ENCODE peak calls at places on chromosomes 2 and 18, in six cellular contexts. R is HCT116, K is GM23248, Y is Karpas-422, D is SK-N-SH, L is MM.1S. E is an unnamed sample.

GRCh38 chr2:138500592-138501426 is 761 bp upstream of the SPOPL start:
- DNase-seq in R (no peak), D (peak; percentile 36), K (no peak), Y (peak; percentile 46), L (peak; percentile 31), E (no peak)

GRCh38 chr2:75555701-75556100 is 5.0 kb downstream of the EVA1A start:
- DNase-seq in D (no peak), K (no peak), L (no peak), Y (no peak), R (no peak), E (no peak)

GRCh38 chr2:43458002-43458628 is 137.7 kb downstream of the THADA start:
- DNase-seq in D (no peak), Y (no peak), L (no peak), R (no peak), K (peak; percentile 88), E (peak; percentile 72)

GRCh38 chr18:23882616-23883276 is 131.8 kb upstream of the TTC39C start:
- DNase-seq in Y (no peak), L (no peak), K (no peak), R (no peak), D (no peak), E (no peak)

GRCh38 chr2:30656079-30656478 is 151.2 kb downstream of the CAPN13 start:
- DNase-seq in K (peak; percentile 43), Y (no peak), L (no peak), D (no peak), R (no peak), E (no peak)

GRCh38 chr2:42105330-42106256 is 57.8 kb downstream of the PKDCC start:
- DNase-seq in D (no peak), Y (no peak), K (no peak), L (peak; percentile 90), R (no peak), E (no peak)

GRCh38 chr18:49167084-49167483 is 216.3 kb upstream of the SMAD7 start:
- DNase-seq in R (no peak), L (no peak), Y (no peak), D (no peak), K (no peak), E (no peak)

GRCh38 chr18:74818776-74819175 is 221.1 kb downstream of the ZNF407 start:
- DNase-seq in Y (no peak), K (no peak), D (no peak), L (no peak), R (no peak), E (no peak)

GRCh38 chr2:181070119-181070833 is 89.9 kb downstream of the UBE2E3 start:
- DNase-seq in R (peak; percentile 36), Y (no peak), L (no peak), K (peak; percentile 69), D (no peak), E (peak; percentile 69)

GRCh38 chr2:47208852-47209606 is 53.9 kb upstream of the STPG4 start:
- DNase-seq in R (no peak), Y (no peak), K (peak; percentile 5), L (no peak), D (no peak), E (peak; percentile 67)

GRCh38 chr2:23518481-23519333 is 133.7 kb downstream of the KLHL29 start:
- DNase-seq in R (no peak), L (no peak), Y (no peak), D (no peak), K (no peak), E (no peak)

GRCh38 chr2:168639024-168639423 is 163.4 kb upstream of the NOSTRIN start:
- DNase-seq in L (no peak), K (no peak), Y (no peak), D (no peak), R (no peak), E (no peak)

GRCh38 chr2:228181098-228182019 is at the start of gene SPHKAP:
- DNase-seq in K (peak; percentile 26), L (no peak), D (peak; percentile 15), Y (no peak), R (no peak), E (no peak)

GRCh38 chr18:31399336-31400032 is 22.9 kb downstream of the DSG4 start:
- DNase-seq in Y (no peak), L (no peak), D (no peak), K (no peak), R (peak; percentile 83), E (peak; percentile 65)

GRCh38 chr2:239884051-239884405 is 141.1 kb downstream of the NDUFA10 start:
- DNase-seq in K (no peak), R (no peak), D (no peak), Y (peak; percentile 29), L (no peak), E (no peak)

DNA sequence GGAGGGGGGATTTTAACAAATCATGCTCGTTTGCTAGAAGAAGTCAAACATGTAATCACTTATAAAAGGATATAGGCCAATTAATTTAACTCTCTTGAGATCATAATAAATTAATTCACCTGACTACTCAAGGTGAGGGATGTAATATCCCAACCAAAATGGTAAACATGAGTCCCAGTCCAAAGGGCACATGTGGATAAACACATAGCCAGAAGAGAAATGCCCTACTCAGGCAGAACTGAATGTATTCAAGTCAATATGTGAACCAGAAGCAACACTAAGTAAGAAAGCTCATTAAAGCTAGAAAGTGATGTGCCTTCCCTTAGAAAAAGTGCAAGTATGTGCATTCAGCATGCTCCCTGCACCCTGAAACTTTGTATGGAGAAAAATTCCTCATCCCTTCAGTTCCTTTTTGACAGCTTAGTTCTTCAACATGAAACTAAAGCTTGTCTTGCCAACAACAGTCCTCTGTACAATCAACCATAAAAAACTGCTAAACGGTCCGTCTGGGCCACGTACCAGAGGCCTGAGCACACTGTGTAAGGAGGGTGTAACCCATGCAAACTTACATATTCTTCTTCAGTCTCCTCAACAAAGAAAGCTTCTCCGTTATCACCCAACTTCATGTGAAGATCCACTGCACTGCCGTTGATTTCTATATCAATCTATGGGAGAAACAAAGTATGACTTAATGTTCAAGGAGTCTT is 58.9 kb downstream of the LPIN2 start:
- DNase-seq in K (no peak), Y (no peak), D (no peak), L (no peak), R (no peak), E (no peak)
- H3K9ac ChIP-seq in K (no peak overlapping the region), Y (no peak overlapping the region), D (no peak overlapping the region), L (no peak overlapping the region), R (no peak overlapping the region), E (no peak overlapping the region)

GRCh38 chr2:86821842-86822241 is 31.1 kb upstream of the CD8A start:
- DNase-seq in R (no peak), K (no peak), Y (no peak), L (no peak), D (no peak), E (no peak)
- H3K4me1 ChIP-seq in R (no peaks in the 10 kb centered on the region), K (no peaks in the 10 kb centered on the region), Y (no peaks in the 10 kb centered on the region), L (no peaks in the 10 kb centered on the region), D (no peaks in the 10 kb centered on the region), E (no peaks in the 10 kb centered on the region)

GRCh38 chr2:128638311-128638710 is 319.6 kb upstream of the HS6ST1 start:
- DNase-seq in K (no peak), D (no peak), L (no peak), R (no peak), Y (no peak), E (no peak)
- H3K9me2 ChIP-seq in K (no peaks in the 10 kb centered on the region), D (no peaks in the 10 kb centered on the region), L (no peaks in the 10 kb centered on the region), R (no peaks in the 10 kb centered on the region), Y (no peaks in the 10 kb centered on the region), E (no peaks in the 10 kb centered on the region)

GRCh38 chr2:48414196-48414595 is 115.8 kb upstream of the STON1 start:
- DNase-seq in R (no peak), Y (no peak), L (no peak), D (no peak), K (no peak), E (no peak)

GRCh38 chr2:48413676-48414075 is 116.3 kb upstream of the STON1 start:
- DNase-seq in D (no peak), R (no peak), K (no peak), L (no peak), Y (no peak), E (no peak)

GRCh38 chr2:48414980-48415764 is 114.8 kb upstream of the STON1 start:
- DNase-seq in Y (no peak), D (peak; percentile 44), R (no peak), L (no peak), K (peak; percentile 54), E (no peak)

GRCh38 chr2:48415765-48416515 is 114.0 kb upstream of the STON1 start:
- DNase-seq in D (no peak), L (peak; percentile 69), K (peak; percentile 6), R (no peak), Y (no peak), E (no peak)

DNA sequence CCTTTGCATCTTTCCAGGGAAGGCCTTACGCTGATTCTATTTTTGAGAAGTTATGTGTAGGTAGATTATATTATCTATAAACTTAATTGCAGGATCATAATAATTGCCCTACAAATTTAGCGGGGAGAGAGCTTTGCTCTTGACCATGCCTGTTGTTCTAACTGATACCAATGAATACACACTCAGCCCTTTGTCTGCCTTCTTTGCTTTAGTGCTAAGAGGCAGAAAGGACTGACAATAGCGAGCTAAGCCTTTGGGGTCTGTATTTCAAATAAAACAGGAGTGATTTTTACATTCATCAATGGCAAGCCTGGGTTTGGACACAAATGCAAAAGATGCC is 115.3 kb upstream of the STON1 start:
- DNase-seq in Y (no peak), K (no peak), D (no peak), R (no peak), L (no peak), E (no peak)
- H3K9ac ChIP-seq in Y (no peak overlapping the region), K (no peak overlapping the region), D (no peak overlapping the region), R (no peak overlapping the region), L (no peak overlapping the region), E (no peak overlapping the region)

GRCh38 chr2:69386376-69386775 is 651 bp downstream of the GFPT1 start:
- DNase-seq in K (peak; percentile 17), L (peak; percentile 6), R (no peak), D (peak; percentile 26), Y (peak; percentile 58), E (no peak)

GRCh38 chr2:69386789-69387734 is at the start of gene GFPT1:
- DNase-seq in R (peak; percentile 65), D (peak; percentile 97), Y (peak; percentile 99), L (peak; percentile 93), K (peak; percentile 98), E (peak; percentile 96)

GRCh38 chr2:69384618-69385081 is 2.4 kb downstream of the GFPT1 start:
- DNase-seq in D (no peak), Y (no peak), L (no peak), R (no peak), K (peak; percentile 66), E (peak; percentile 9)

GRCh38 chr2:69383178-69383812 is 3.7 kb downstream of the GFPT1 start:
- DNase-seq in Y (no peak), R (no peak), D (no peak), K (peak; percentile 7), L (no peak), E (no peak)

GRCh38 chr2:69385443-69386151 is 1.4 kb downstream of the GFPT1 start:
- DNase-seq in D (no peak), R (peak; percentile 54), L (peak; percentile 42), K (peak; percentile 63), Y (peak; percentile 63), E (peak; percentile 9)
- H3K4me1 ChIP-seq in D (peaks cover 20% of the 10 kb centered on the region), R (peaks cover 15% of the 10 kb centered on the region), L (peaks cover 24% of the 10 kb centered on the region), K (peaks cover 47% of the 10 kb centered on the region), Y (peaks cover 40% of the 10 kb centered on the region), E (peaks cover 36% of the 10 kb centered on the region)